ENCODE peak calls at places on chromosomes 16 and 17, in five cellular contexts. N, M, I, E and C are unnamed samples.

GRCh38 chr16:80554037-80554436 is 13.2 kb downstream of the DYNLRB2 start:
- DNase-seq in N (no peak), M (no peak), I (no peak), E (no peak), C (no peak)

GRCh38 chr17:77287432-77288068 is 146.8 kb downstream of the SEC14L1 start:
- DNase-seq in N (peak), M (peak), I (peak), E (peak), C (peak)

GRCh38 chr17:9658593-9659211 is 13.4 kb downstream of the USP43 start:
- DNase-seq in N (no peak), M (no peak), I (no peak), E (peak), C (no peak)

GRCh38 chr17:31488264-31488981 is 96.9 kb downstream of the RAB11FIP4 start:
- DNase-seq in N (no peak), M (no peak), I (peak), E (peak), C (no peak)

GRCh38 chr16:71440669-71441347 is 1.0 kb downstream of the TLE7 start:
- DNase-seq in N (no peak), M (no peak), I (peak), E (no peak), C (peak)

GRCh38 chr17:4509923-4510614 is 11.4 kb downstream of the SPNS2 start:
- DNase-seq in N (peak), M (no peak), I (no peak), E (no peak), C (no peak)

GRCh38 chr17:6554871-6555330 is 1.5 kb downstream of the PITPNM3 start:
- DNase-seq in N (no peak), M (no peak), I (peak), E (no peak), C (no peak)

GRCh38 chr17:75472119-75472518 is 15.7 kb downstream of the TMEM94 start:
- DNase-seq in N (no peak), M (no peak), I (no peak), E (no peak), C (no peak)

GRCh38 chr17:9195961-9196668 is 174.8 kb downstream of the NTN1 start:
- DNase-seq in N (no peak), M (no peak), I (peak), E (no peak), C (no peak)

GRCh38 chr17:16491703-16492612 is at the start of gene LRRC75A:
- DNase-seq in N (peak), M (no peak), I (peak), E (peak), C (peak)

GRCh38 chr17:39602533-39603303 is 5.0 kb downstream of the NEUROD2 start:
- DNase-seq in N (no peak), M (no peak), I (no peak), E (no peak), C (no peak)

GRCh38 chr16:84141143-84141670 is 3.8 kb downstream of the HSDL1 start:
- DNase-seq in N (no peak), M (no peak), I (no peak), E (no peak), C (no peak)

GRCh38 chr17:253091-253846 is 71.8 kb upstream of the DOC2B start:
- DNase-seq in N (no peak), M (no peak), I (no peak), E (no peak), C (no peak)

GRCh38 chr16:1884155-1884760 is 12.3 kb upstream of the MEIOB start:
- DNase-seq in N (no peak), M (no peak), I (peak), E (peak), C (no peak)

GRCh38 chr17:59154721-59155438 is at the start of gene SKA2:
- DNase-seq in N (peak), M (no peak), I (peak), E (peak), C (peak)

GRCh38 chr16:1788708-1789100 is 4.8 kb downstream of the IGFALS start:
- DNase-seq in N (no peak), M (no peak), I (no peak), E (no peak), C (peak)

GRCh38 chr16:87945351-87946042 is 5.7 kb upstream of the BANP start:
- DNase-seq in N (peak), M (peak), I (peak), E (no peak), C (no peak)

GRCh38 chr17:68320311-68320865 is 29.1 kb downstream of the ARSG start:
- DNase-seq in N (no peak), M (no peak), I (no peak), E (no peak), C (no peak)

GRCh38 chr17:68794636-68795503 is 160.3 kb downstream of the ABCA8 start:
- DNase-seq in N (peak), M (peak), I (peak), E (peak), C (no peak)

GRCh38 chr16:14392960-14393359 is 237.1 kb downstream of the PARN start:
- DNase-seq in N (no peak), M (no peak), I (no peak), E (no peak), C (no peak)

GRCh38 chr16:1183235-1183907 is 30.5 kb downstream of the CACNA1H start:
- DNase-seq in N (peak), M (peak), I (no peak), E (no peak), C (peak)

GRCh38 chr16:74463888-74464287 is 42.6 kb upstream of the CLEC18B start:
- DNase-seq in N (no peak), M (no peak), I (no peak), E (no peak), C (no peak)

GRCh38 chr16:68617735-68618134 is 27.4 kb upstream of the CDH3 start:
- DNase-seq in N (no peak), M (no peak), I (no peak), E (peak), C (no peak)

DNA sequence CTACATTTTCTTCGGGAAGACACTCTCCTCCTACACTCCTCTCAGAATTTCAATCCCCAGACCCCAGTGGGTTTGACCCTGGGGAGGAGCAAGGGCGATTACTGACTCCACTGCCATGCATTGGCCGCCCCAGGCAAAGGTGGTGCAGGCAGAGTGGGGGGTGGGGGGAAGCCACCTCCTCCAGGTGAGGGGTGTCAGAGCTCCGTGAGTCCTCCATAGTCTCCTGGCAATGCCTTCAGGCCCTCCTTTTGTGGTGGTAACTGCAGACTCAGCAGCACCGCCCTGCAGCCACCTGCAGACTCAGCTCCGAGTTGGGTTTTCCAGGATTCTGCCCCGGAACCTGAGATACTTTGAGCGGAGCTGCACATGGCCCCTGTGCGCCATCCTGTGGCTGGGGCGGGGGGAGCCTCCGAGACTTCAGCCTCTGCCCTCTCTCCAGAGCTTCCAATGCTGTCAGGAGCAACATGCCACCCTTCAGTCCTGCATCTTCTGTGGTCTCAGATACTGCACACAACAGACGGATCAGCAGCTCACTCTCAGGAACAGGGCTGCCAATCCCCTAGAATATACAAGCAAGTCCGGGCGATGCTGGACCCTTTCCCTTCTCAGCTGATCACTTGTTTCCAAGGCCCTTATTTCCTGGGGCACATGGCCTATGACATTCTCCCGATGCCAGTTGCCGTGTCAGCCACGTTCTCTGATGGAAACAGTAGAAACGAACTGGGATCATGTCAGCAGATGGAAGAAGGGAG is 2.4 kb upstream of the SLC47A2 start:
- DNase-seq in N (no peak), M (no peak), I (peak), E (peak), C (peak)
- TF ChIP-seq CTCF in N (no peak), M (no peak), I (peak), E (peak), C (no peak)

DNA sequence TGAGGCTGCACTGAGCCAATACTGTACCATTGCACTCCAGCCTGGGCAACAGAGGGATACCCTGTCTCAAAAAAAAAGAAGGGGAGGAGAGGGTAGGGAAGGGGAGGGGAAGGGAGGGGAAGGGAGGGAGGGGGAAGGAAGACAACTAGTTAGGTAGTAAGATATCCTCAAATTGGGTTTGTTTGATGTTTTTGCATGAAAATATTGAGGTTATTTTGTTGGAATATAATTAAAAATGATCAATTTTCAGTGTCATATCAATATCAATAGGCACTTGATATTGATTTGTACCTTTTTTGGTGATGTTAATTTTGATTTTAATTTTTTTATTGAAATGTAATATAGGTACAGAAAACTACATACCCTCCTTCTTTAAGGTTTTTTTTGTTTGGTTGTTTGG is 16.6 kb upstream of the PDP2 start:
- DNase-seq in N (no peak), M (no peak), I (no peak), E (no peak), C (no peak)
- TF ChIP-seq CTCF in N (no peak), M (no peak), I (no peak), E (no peak), C (no peak)

GRCh38 chr16:30068750-30069574 is 3.4 kb downstream of the ALDOA start:
- DNase-seq in N (no peak), M (peak), I (peak), E (peak), C (peak)
- TF ChIP-seq CTCF in N (peak), M (peak), I (peak), E (peak), C (peak)

DNA sequence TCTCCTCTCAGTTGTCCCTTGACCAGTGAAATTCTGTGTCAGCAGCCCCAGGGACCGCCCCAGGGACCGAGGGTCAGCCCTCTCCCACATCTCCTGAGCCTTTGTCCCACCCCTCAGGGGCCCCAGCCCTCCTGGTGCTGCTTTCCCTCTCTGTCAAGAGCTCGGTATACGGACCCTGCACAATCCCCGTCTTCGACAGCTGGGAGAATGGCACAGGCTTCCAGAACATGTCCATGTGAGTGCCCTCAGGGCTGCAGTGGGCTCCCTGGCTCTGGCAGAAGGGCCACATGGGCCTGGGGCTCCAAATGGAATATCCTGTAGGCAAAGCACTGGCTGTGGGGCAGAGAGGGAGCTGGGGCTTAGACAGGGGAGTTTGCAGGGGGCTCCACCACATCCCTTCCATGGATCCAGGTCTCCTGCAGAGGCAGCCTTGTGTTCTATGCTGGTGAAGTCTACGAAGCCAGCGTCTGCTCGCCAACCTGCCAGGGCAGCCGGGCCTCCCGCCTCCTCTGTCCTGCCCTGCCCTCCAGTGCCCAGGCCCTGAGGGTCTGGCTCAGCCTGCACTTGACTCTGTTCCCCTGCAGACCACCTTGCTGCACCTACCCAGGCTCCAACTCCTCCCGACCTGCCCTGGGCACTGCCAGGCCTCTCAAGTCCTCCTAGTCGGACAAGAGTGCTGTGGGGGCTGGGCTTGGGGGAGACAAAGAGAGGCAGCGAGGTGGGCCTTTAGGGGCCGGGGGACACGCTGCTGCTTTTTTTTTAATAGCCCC is 28.0 kb downstream of the ADGRG5 start:
- DNase-seq in N (no peak), M (no peak), I (no peak), E (no peak), C (no peak)
- TF ChIP-seq CTCF in N (no peak), M (no peak), I (no peak), E (no peak), C (no peak)

DNA sequence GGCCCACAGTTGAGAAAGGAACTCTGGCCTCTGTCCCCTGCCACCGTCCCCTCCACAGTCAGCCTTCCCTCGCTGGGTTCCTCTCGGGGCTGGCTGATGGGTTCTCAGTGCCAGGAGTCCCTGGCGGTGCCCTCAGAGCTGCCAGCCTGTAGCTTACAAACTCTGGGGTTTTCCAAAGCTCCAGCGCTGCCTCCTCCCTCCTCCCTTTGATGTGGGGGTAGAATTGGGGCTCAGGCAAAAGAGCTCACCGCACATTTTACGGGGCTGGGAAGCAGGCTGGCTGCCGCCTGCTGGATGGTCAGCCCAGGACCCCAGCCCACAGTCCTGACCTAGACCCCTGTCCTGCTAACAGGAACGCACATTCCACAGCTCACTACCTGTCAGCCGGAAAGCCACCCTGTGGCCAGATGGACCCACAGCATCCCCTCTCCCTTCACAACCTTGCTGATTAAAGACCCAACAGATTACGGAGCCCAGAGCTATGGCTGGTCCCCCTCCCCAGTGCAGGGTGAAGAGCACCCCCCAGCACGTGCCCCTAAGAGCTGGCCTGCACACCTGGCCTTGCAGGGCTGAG is 6.0 kb downstream of the VASN start:
- DNase-seq in N (no peak), M (no peak), I (no peak), E (no peak), C (no peak)
- TF ChIP-seq CTCF in N (no peak), M (peak), I (no peak), E (no peak), C (no peak)

GRCh38 chr17:51857052-51857593 is 301.4 kb downstream of the CA10 start:
- DNase-seq in N (no peak), M (no peak), I (peak), E (no peak), C (no peak)
- TF ChIP-seq CTCF in N (no peak), M (no peak), I (no peak), E (no peak), C (no peak)

DNA sequence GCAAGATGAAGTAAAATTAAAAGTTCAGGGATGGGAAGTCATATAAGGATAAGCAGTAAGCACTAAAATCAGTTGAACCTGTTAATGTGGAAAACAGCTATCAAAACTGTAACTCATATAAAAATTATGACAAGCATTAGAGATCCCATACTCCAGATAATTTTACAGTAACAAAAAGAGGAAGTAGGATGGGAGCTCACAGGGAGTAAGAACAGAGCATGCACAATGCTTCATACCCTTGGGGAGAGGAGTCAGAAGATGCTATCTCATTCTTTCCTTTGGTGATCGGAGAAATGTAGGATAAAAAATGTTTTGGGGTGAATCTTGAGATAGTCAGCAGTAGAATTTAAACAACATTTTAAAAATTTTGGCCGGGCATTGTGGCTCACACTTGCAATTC is 164.7 kb upstream of the CACNG5 start:
- DNase-seq in N (no peak), M (no peak), I (no peak), E (no peak), C (no peak)
- TF ChIP-seq CTCF in N (no peak), M (no peak), I (no peak), E (no peak), C (no peak)